ENCODE peak calls at places on chromosomes 3 and 15, in five cellular contexts. F is ovary, I is body of pancreas, T is breast epithelium, N is esophagus squamous epithelium. E is an unnamed sample.

GRCh38 chr3:45832691-45833090 is 9.2 kb downstream of the LZTFL1 start:
- DNase-seq in I (no peak), N (no peak), T (no peak), F (no peak), E (no peak)

GRCh38 chr3:150603888-150604319 is 783 bp downstream of the SELENOT start:
- DNase-seq in T (no peak), I (peak; percentile 3), F (no peak), N (no peak), E (no peak)

GRCh38 chr15:32641517-32642059 is at the start of gene SCG5:
- DNase-seq in I (peak; percentile 57), N (no peak), T (no peak), F (no peak), E (peak; percentile 48)

GRCh38 chr15:93042691-93043378 is 46.2 kb downstream of the RGMA start:
- DNase-seq in I (no peak), T (no peak), N (no peak), F (no peak), E (no peak)

GRCh38 chr3:31004025-31004678 is 109.7 kb upstream of the GADL1 start:
- DNase-seq in I (peak; percentile 4), F (no peak), T (no peak), N (no peak), E (peak; percentile 19)

GRCh38 chr3:32454111-32454510 is 48.5 kb downstream of the CMTM6 start:
- DNase-seq in I (no peak), N (no peak), T (no peak), F (no peak), E (no peak)

GRCh38 chr15:72724028-72724427 is 38.0 kb downstream of the BBS4 start:
- DNase-seq in T (no peak), I (no peak), N (no peak), F (no peak), E (no peak)

GRCh38 chr3:147383617-147384016 is 22.7 kb downstream of the ZIC4 start:
- DNase-seq in I (no peak), N (no peak), T (no peak), F (no peak), E (no peak)

GRCh38 chr3:177482048-177482741 is 284.9 kb upstream of the TBL1XR1 start:
- DNase-seq in I (no peak), T (no peak), F (no peak), N (no peak), E (no peak)

GRCh38 chr3:128294999-128295468 is 141.8 kb downstream of the EEFSEC start:
- DNase-seq in I (no peak), N (no peak), T (peak; percentile 14), F (no peak), E (no peak)

GRCh38 chr3:51637941-51638471 is 33.0 kb upstream of the TEX264 start:
- DNase-seq in N (no peak), I (peak; percentile 34), T (no peak), F (no peak), E (peak; percentile 70)

GRCh38 chr3:138877246-138877645 is 42.5 kb upstream of the PIK3CB start:
- DNase-seq in N (no peak), F (no peak), I (no peak), T (no peak), E (no peak)

GRCh38 chr3:168155207-168155785 is 59.6 kb upstream of the GOLIM4 start:
- DNase-seq in N (no peak), T (no peak), I (no peak), F (no peak), E (no peak)

GRCh38 chr3:54915976-54916375 is 11.9 kb downstream of the LRTM1 start:
- DNase-seq in I (no peak), T (no peak), N (no peak), F (no peak), E (no peak)

GRCh38 chr3:128285042-128285924 is 132.0 kb downstream of the EEFSEC start:
- DNase-seq in F (no peak), T (no peak), N (no peak), I (no peak), E (no peak)

GRCh38 chr3:150609988-150610387 is 6.9 kb downstream of the SELENOT start:
- DNase-seq in F (no peak), N (no peak), I (no peak), T (no peak), E (no peak)

GRCh38 chr15:82146990-82147461 is 101.2 kb upstream of the MEX3B start:
- DNase-seq in T (no peak), F (no peak), I (peak; percentile 11), N (no peak), E (no peak)

GRCh38 chr3:129554356-129555120 is 11.6 kb downstream of the H1-8 start:
- DNase-seq in N (no peak), F (no peak), I (no peak), T (no peak), E (no peak)

GRCh38 chr15:52221730-52222129 is 30.5 kb upstream of the GNB5 start:
- DNase-seq in I (no peak), N (no peak), F (no peak), T (no peak), E (no peak)

GRCh38 chr3:170467007-170467406 is 48.3 kb downstream of the CLDN11 start:
- DNase-seq in T (no peak), I (no peak), F (no peak), N (no peak), E (no peak)

GRCh38 chr15:89822951-89823701 is 8.5 kb upstream of the ANPEP start:
- DNase-seq in T (no peak), N (no peak), F (no peak), I (peak; percentile 32), E (no peak)

GRCh38 chr3:145902166-145902565 is 258.8 kb downstream of the PLOD2 start:
- DNase-seq in T (no peak), F (no peak), N (no peak), I (no peak), E (no peak)

GRCh38 chr3:118936811-118937210 is 97.8 kb downstream of the IGSF11 start:
- DNase-seq in N (no peak), I (no peak), T (no peak), F (no peak), E (no peak)

DNA sequence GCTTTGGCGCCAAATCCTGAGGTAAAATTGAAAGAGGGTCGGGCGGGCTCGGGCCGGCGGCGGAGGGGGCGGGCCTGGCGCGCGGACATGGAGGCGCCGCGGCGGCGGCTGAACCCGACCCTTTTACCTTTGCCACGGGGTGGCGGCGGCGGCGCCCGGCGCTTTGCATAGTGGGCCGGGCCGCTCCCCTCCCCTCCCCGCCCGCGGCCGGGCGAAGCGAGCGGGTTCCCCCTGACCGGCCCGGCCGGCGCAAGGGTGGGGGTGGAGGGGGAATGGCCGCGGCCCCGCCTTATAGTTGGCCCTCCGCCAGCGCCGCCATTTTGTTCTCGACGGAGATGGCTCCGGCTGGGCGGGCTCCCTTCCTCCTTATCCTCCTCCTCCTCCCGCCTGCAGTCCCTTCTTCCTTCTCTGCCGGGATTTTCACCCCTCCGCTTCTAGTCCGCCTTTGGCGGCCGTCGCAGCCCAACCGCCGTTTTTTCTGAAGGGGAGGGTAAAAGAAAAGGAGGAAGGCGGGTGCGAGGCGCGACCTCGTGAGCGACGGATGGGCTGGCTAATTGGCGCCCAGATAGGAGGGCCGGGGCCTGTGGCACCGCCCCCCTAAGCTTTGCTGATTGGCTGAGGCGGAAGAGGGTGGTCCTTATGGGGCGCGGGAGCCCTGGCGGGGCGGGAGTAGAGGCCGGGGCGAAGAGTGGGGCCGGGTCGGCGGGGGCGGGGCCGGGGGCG is 664 bp downstream of the NR2C2 start:
- DNase-seq in T (peak; percentile 96), N (peak; percentile 72), F (peak; percentile 97), I (peak; percentile 96), E (peak; percentile 94)
- TF ChIP-seq POLR2A in T (no peak), N (no peak), F (peak; percentile 17), I (peak; percentile 29), E (no peak)

GRCh38 chr15:31216210-31216911 is 110.3 kb upstream of the KLF13 start:
- DNase-seq in T (peak; percentile 77), N (peak; percentile 64), I (peak; percentile 86), F (peak; percentile 92), E (peak; percentile 87)

GRCh38 chr15:31217067-31217466 is 109.6 kb upstream of the KLF13 start:
- DNase-seq in N (no peak), F (no peak), I (no peak), T (no peak), E (no peak)

GRCh38 chr15:31214864-31215489 is 111.7 kb upstream of the KLF13 start:
- DNase-seq in N (no peak), F (peak; percentile 51), I (peak; percentile 61), T (peak; percentile 86), E (no peak)

GRCh38 chr15:31214158-31214863 is 112.3 kb upstream of the KLF13 start:
- DNase-seq in F (no peak), T (no peak), N (no peak), I (no peak), E (no peak)

DNA sequence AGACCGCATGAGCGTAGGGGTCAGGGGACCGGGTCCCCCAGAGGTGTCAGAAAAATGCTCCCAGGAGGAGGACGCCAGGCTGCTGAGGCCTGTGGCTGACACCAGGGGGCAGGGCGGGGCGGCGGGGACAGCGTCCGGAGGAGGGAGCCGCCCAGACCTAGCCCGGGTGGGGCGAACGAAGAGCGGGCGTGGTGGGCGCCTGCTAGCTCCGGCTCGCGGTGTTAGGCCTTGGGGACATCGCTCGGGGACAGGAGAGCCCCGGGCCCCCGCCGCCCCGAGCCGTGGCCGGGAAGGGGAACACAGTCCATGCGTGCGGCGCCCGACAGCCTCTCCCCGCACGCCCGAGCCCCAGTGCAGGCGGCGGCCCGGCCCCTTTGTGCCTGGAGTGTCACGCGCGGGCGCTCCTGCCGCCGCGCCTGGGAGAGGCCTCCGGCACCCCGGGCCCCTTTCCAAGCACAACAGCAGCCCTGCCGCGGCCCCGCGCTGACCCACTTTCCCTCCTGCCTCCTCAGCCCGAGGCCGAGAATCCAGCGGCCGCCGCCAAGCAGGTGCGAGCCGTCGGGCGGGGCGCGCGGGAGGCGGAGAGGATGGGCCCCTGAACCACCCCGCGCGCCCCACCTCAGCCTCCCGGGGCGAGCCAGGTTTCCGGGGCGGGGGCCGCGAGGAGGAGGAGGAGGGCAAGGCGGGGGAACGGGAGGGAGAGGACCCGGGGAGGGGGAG is 111.0 kb upstream of the KLF13 start:
- DNase-seq in I (peak; percentile 76), N (peak; percentile 64), F (peak; percentile 76), T (peak; percentile 71), E (peak; percentile 79)
- TF ChIP-seq POLR2A in I (peak; percentile 42), N (peak; percentile 48), F (no peak), T (no peak), E (no peak)

DNA sequence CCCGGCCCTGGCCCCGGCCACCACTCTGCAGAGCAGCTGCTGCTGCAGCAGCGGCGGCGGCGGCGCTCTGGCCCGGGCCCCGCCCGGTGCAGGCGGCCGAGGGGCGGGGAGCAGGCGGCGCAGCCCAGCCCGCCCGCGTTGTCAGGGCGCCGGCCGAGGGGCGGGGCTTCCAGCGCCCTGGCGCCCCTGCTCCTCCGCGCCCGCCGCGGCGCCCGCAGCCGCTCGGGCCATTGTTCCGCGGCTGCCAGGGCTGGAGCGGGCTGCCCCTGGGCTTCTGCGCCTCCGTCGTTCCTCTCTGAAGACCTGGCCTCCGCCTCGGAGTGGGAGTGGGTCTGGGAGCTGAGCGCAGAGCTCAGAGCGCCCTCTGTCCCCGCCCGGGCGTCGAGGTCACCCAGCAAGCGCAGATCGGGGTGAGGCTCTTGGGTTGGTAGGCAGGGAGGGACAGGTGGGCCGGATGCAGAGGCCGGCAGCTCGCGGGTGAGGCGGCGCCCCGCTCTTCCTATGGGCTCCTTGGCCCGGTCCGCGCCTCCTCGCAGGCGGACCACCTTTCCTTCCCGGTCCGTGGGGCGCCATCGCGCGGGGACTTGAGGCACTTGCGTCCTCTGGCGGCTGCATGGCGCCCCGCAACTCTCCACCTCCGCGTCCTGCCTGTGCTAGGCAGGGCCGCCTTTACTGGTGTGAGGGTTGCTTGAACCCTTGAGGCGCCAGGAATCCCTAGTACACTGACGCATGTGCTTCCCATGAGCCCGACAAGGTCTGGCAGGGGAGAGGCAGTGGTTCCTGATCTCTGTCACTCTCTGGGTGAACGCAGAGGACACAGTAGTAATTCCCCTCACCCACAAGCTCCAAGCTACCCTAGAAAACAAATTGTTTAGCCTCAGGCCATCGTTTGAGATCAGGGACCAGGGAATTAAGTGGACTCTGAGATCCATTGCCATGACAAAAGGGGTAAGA is at the start of gene LPCAT4:
- DNase-seq in N (peak; percentile 65), I (peak; percentile 86), T (peak; percentile 81), F (peak; percentile 84), E (peak; percentile 87)
- TF ChIP-seq POLR2A in N (peak; percentile 68), I (peak; percentile 76), T (peak; percentile 26), F (peak; percentile 50), E (peak; percentile 64)

GRCh38 chr3:49539659-49540560 is 14.4 kb upstream of the BSN start:
- DNase-seq in I (peak; percentile 96), T (peak; percentile 84), N (peak; percentile 54), F (peak; percentile 95), E (peak; percentile 92)
- TF ChIP-seq POLR2A in I (peak; percentile 80), T (no peak), N (no peak), F (peak; percentile 44), E (peak; percentile 69)